ENCODE peak calls at places on chromosomes 7 and 10, in eight cellular contexts. D is cardiac muscle cell; M is tibial nerve; Q is adrenal gland; B is fibroblast of lung; V is gastrocnemius medialis; K is CD8-positive, alpha-beta T cell; P is lung. G is an unnamed sample. For H3K4me1, the result is how much of the 10 kb centered on the place peaks cover.

GRCh38 chr10:112461029-112461887 is 14.2 kb downstream of the VTI1A start:
- DNase-seq in D (peak), M (no peak), Q (no peak), B (peak), V (no peak), K (no peak), P (no peak), G (no peak)

GRCh38 chr10:88994034-88994433 is 3.4 kb downstream of the FAS start:
- DNase-seq in D (peak), M (no peak), Q (no peak), B (peak), V (no peak), K (no peak), P (no peak), G (no peak)

GRCh38 chr7:32774411-32774970 is 117.1 kb downstream of the KBTBD2 start:
- DNase-seq in D (no peak), M (no peak), Q (no peak), B (no peak), V (no peak), K (no peak), P (no peak), G (no peak)

GRCh38 chr7:44293561-44294324 is 31.7 kb downstream of the CAMK2B start:
- DNase-seq in D (no peak), M (no peak), Q (no peak), B (no peak), V (peak), K (peak), P (peak), G (peak)

GRCh38 chr7:128323489-128324362 is 20.0 kb downstream of the RBM28 start:
- DNase-seq in D (peak), M (no peak), Q (peak), B (peak), V (peak), K (no peak), P (no peak), G (no peak)

GRCh38 chr10:104122273-104123107 is 519 bp downstream of the SFR1 start:
- DNase-seq in D (peak), M (peak), Q (no peak), B (no peak), V (no peak), K (no peak), P (no peak), G (no peak)

GRCh38 chr7:150734293-150734692 is 2.9 kb upstream of the GIMAP5 start:
- DNase-seq in D (no peak), M (no peak), Q (no peak), B (no peak), V (no peak), K (no peak), P (no peak), G (no peak)

GRCh38 chr10:132627736-132628512 is 90.3 kb downstream of the INPP5A start:
- DNase-seq in D (peak), M (no peak), Q (peak), B (peak), V (peak), K (no peak), P (no peak), G (peak)

GRCh38 chr7:110718514-110719205 is 372.3 kb upstream of the LRRN3 start:
- DNase-seq in D (no peak), M (no peak), Q (no peak), B (no peak), V (no peak), K (no peak), P (no peak), G (no peak)

GRCh38 chr10:74816824-74817498 is 9.4 kb upstream of the KAT6B start:
- DNase-seq in D (no peak), M (no peak), Q (no peak), B (no peak), V (no peak), K (no peak), P (no peak), G (no peak)

GRCh38 chr10:14838582-14839304 is 637 bp downstream of the HSPA14 start:
- DNase-seq in D (peak), M (no peak), Q (peak), B (peak), V (peak), K (peak), P (peak), G (peak)

GRCh38 chr7:148670374-148670773 is 28.3 kb upstream of the CUL1 start:
- DNase-seq in D (no peak), M (no peak), Q (no peak), B (no peak), V (no peak), K (no peak), P (no peak), G (no peak)

GRCh38 chr7:108132551-108133265 is 2.5 kb upstream of the LAMB4 start:
- DNase-seq in D (no peak), M (no peak), Q (no peak), B (peak), V (no peak), K (no peak), P (no peak), G (no peak)

GRCh38 chr10:92434385-92434784 is 139.5 kb downstream of the IDE start:
- DNase-seq in D (no peak), M (no peak), Q (no peak), B (no peak), V (no peak), K (no peak), P (no peak), G (no peak)

GRCh38 chr7:100219271-100219737 is 445 bp upstream of the PVRIG start:
- DNase-seq in D (no peak), M (no peak), Q (no peak), B (no peak), V (no peak), K (peak), P (no peak), G (no peak)

GRCh38 chr7:127383123-127383835 is 9.2 kb downstream of the ZNF800 start:
- DNase-seq in D (peak), M (no peak), Q (no peak), B (peak), V (no peak), K (no peak), P (no peak), G (no peak)

GRCh38 chr10:124516998-124517397 is 55.4 kb downstream of the LHPP start:
- DNase-seq in D (no peak), M (no peak), Q (no peak), B (no peak), V (no peak), K (no peak), P (no peak), G (no peak)

GRCh38 chr7:18532813-18533212 is 37.3 kb downstream of the HDAC9 start:
- DNase-seq in D (no peak), M (no peak), Q (no peak), B (no peak), V (no peak), K (no peak), P (no peak), G (no peak)

GRCh38 chr7:28732037-28732869 is 225.9 kb downstream of the TRIL start:
- DNase-seq in D (peak), M (peak), Q (no peak), B (peak), V (no peak), K (no peak), P (no peak), G (no peak)

GRCh38 chr10:92990615-92991014 is 70.0 kb upstream of the CYP26C1 start:
- DNase-seq in D (peak), M (no peak), Q (peak), B (peak), V (no peak), K (no peak), P (no peak), G (no peak)

GRCh38 chr10:27819781-27820531 is 74.3 kb upstream of the MKX start:
- DNase-seq in D (peak), M (no peak), Q (peak), B (peak), V (peak), K (no peak), P (peak), G (peak)

GRCh38 chr7:39951156-39951942 is 1.3 kb downstream of the CDK13 start:
- DNase-seq in D (peak), M (peak), Q (peak), B (peak), V (peak), K (peak), P (peak), G (peak)

GRCh38 chr7:53541467-53541866 is 506.0 kb downstream of the POM121L12 start:
- DNase-seq in D (no peak), M (no peak), Q (no peak), B (no peak), V (no peak), K (no peak), P (no peak), G (no peak)

GRCh38 chr10:30705625-30706149 is 76.1 kb upstream of the LYZL2 start:
- DNase-seq in D (no peak), M (no peak), Q (no peak), B (no peak), V (no peak), K (peak), P (no peak), G (no peak)

GRCh38 chr7:1156782-1157535 is 3.0 kb downstream of the ZFAND2A start:
- DNase-seq in D (no peak), M (no peak), Q (no peak), B (peak), V (no peak), K (no peak), P (no peak), G (no peak)

GRCh38 chr7:20310963-20311742 is 19.5 kb upstream of the ITGB8 start:
- DNase-seq in D (peak), M (peak), Q (no peak), B (peak), V (no peak), K (no peak), P (no peak), G (no peak)

GRCh38 chr10:73989594-73990142 is 8.2 kb upstream of the VCL start:
- DNase-seq in D (no peak), M (no peak), Q (no peak), B (no peak), V (no peak), K (no peak), P (no peak), G (no peak)

GRCh38 chr7:158933468-158934139 is 77.2 kb downstream of the DYNC2I1 start:
- DNase-seq in D (no peak), M (no peak), Q (no peak), B (no peak), V (no peak), K (no peak), P (no peak), G (no peak)

GRCh38 chr7:158929306-158929705 is 72.9 kb downstream of the DYNC2I1 start:
- DNase-seq in D (no peak), M (no peak), Q (no peak), B (no peak), V (no peak), K (no peak), P (no peak), G (no peak)

GRCh38 chr7:158931899-158932298 is 75.5 kb downstream of the DYNC2I1 start:
- DNase-seq in D (no peak), M (no peak), Q (no peak), B (no peak), V (no peak), K (no peak), P (no peak), G (no peak)

GRCh38 chr7:158934628-158935027 is 78.3 kb downstream of the DYNC2I1 start:
- DNase-seq in D (no peak), M (no peak), Q (no peak), B (no peak), V (no peak), K (no peak), P (no peak), G (no peak)

DNA sequence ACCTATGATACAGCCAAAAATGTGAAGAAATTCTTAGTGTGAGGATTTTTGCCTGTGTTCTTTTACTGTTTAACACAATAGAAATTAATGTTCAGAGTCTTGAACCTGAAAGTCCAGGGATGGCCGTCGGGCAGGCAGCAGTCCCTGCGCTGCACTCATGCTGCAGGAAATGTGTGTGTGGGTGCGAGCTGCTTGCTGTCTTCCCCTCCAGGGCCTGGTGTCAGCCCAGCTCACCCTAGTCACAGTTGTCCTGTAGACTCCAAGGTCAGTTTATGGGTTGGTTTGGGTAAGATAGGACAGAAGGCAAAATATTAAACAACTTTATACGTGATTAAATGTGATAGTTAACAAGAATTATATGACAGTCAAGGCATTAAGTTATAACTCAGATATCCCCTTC is 78.7 kb downstream of the DYNC2I1 start:
- DNase-seq in D (no peak), M (no peak), Q (no peak), B (no peak), V (no peak), K (no peak), P (no peak), G (no peak)
- H3K4me1 ChIP-seq in D (under half), M (under half), Q (under half), B (under half), V (under half), K (under half), P (under half), G (under half)

DNA sequence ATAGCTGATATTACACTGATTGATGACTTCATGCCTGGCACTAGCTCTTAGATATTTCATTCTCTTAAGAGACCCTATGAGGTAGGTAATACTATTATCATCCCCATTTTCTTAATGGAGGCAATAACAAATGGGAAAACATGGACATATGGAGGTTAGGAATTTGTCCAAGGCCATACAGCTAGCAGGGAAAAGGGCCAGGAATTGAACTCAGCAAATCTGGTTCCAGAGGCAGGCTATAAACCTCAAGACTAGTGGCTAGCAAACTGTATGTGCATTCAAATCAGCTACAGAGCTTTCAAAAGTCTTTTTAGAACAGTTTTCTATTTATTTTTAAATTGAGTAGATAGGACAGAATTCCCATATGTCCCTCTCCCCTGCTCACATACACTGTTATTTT is 16.2 kb downstream of the FAM24B start:
- DNase-seq in D (no peak), M (no peak), Q (no peak), B (no peak), V (no peak), K (no peak), P (no peak), G (no peak)
- H3K27ac ChIP-seq in D (no peak), M (no peak), Q (no peak), B (peak), V (no peak), K (no peak), P (no peak), G (no peak)

GRCh38 chr7:16801111-16801542 is 3.7 kb downstream of the AGR2 start:
- DNase-seq in D (peak), M (no peak), Q (peak), B (peak), V (no peak), K (no peak), P (no peak), G (no peak)
- TF ChIP-seq CTCF in D (peak), M (peak), Q (peak), B (peak), V (no peak), K (peak), P (no peak), G (peak)

GRCh38 chr10:86509145-86509544 is 12.4 kb downstream of the WAPL start:
- DNase-seq in D (no peak), M (no peak), Q (no peak), B (no peak), V (no peak), K (no peak), P (no peak), G (no peak)

GRCh38 chr10:86511027-86511865 is 10.3 kb downstream of the WAPL start:
- DNase-seq in D (no peak), M (no peak), Q (no peak), B (no peak), V (no peak), K (no peak), P (no peak), G (no peak)

GRCh38 chr10:86506499-86506898 is 15.1 kb downstream of the WAPL start:
- DNase-seq in D (no peak), M (no peak), Q (no peak), B (peak), V (no peak), K (no peak), P (no peak), G (no peak)

GRCh38 chr10:86508217-86508616 is 13.4 kb downstream of the WAPL start:
- DNase-seq in D (no peak), M (no peak), Q (no peak), B (no peak), V (no peak), K (no peak), P (no peak), G (no peak)

GRCh38 chr10:86512137-86512536 is 9.5 kb downstream of the WAPL start:
- DNase-seq in D (no peak), M (no peak), Q (no peak), B (no peak), V (no peak), K (no peak), P (no peak), G (no peak)
- H3K4me1 ChIP-seq in D (under half), M (half or more), Q (under half), B (under half), V (half or more), K (under half), P (under half), G (half or more)

G was measured in heart right ventricle.